ENCODE peak calls at places on chromosomes 1 and 21, in seven cellular contexts. One of them, this sample, is unnamed.

GRCh38 chr1:160539896-160540858 is 17.1 kb upstream of the SLAMF6 start:
- DNase-seq in activated gamma-delta T cell treated with anti-CD3 and anti-CD28 coated beads, Interleukin-2, amount 50 U/mL, for 16 hours: peak; percentile 33
- DNase-seq in stimulated activated CD4-positive, alpha-beta T cell treated with anti-CD3 and anti-CD28 coated beads, Interleukin-2, amount 100 ng/mL, for 48 hours: no peak
- DNase-seq in activated CD4-positive, alpha-beta T cell treated with anti-CD3 and anti-CD28 coated beads, Interleukin-2, amount 50 U/mL, for 1 hour: peak; percentile 35
- DNase-seq in lung microvascular endothelial cell: peak; percentile 31
- DNase-seq in NCI-H510A: no peak
- DNase-seq in AG10803: no peak
- DNase-seq in this sample: no peak

GRCh38 chr1:35570589-35571137 is 2.5 kb upstream of the TFAP2E start:
- DNase-seq in lung microvascular endothelial cell: no peak
- DNase-seq in AG10803: no peak
- DNase-seq in stimulated activated CD4-positive, alpha-beta T cell treated with anti-CD3 and anti-CD28 coated beads, Interleukin-2, amount 100 ng/mL, for 48 hours: no peak
- DNase-seq in activated CD4-positive, alpha-beta T cell treated with anti-CD3 and anti-CD28 coated beads, Interleukin-2, amount 50 U/mL, for 1 hour: no peak
- DNase-seq in NCI-H510A: no peak
- DNase-seq in activated gamma-delta T cell treated with anti-CD3 and anti-CD28 coated beads, Interleukin-2, amount 50 U/mL, for 16 hours: no peak
- DNase-seq in this sample: peak; percentile 92

GRCh38 chr1:69930396-69930795 is 275.0 kb downstream of the LRRC40 start:
- DNase-seq in activated CD4-positive, alpha-beta T cell treated with anti-CD3 and anti-CD28 coated beads, Interleukin-2, amount 50 U/mL, for 1 hour: no peak
- DNase-seq in NCI-H510A: no peak
- DNase-seq in stimulated activated CD4-positive, alpha-beta T cell treated with anti-CD3 and anti-CD28 coated beads, Interleukin-2, amount 100 ng/mL, for 48 hours: no peak
- DNase-seq in activated gamma-delta T cell treated with anti-CD3 and anti-CD28 coated beads, Interleukin-2, amount 50 U/mL, for 16 hours: no peak
- DNase-seq in lung microvascular endothelial cell: no peak
- DNase-seq in AG10803: no peak
- DNase-seq in this sample: no peak

GRCh38 chr1:224615861-224616760 is at the start of gene CNIH3:
- DNase-seq in AG10803: peak; percentile 69
- DNase-seq in stimulated activated CD4-positive, alpha-beta T cell treated with anti-CD3 and anti-CD28 coated beads, Interleukin-2, amount 100 ng/mL, for 48 hours: no peak
- DNase-seq in activated gamma-delta T cell treated with anti-CD3 and anti-CD28 coated beads, Interleukin-2, amount 50 U/mL, for 16 hours: no peak
- DNase-seq in lung microvascular endothelial cell: no peak
- DNase-seq in activated CD4-positive, alpha-beta T cell treated with anti-CD3 and anti-CD28 coated beads, Interleukin-2, amount 50 U/mL, for 1 hour: peak; percentile 33
- DNase-seq in NCI-H510A: peak; percentile 87
- DNase-seq in this sample: peak; percentile 40

GRCh38 chr1:203148579-203148978 is 21.1 kb downstream of the ADORA1 start:
- DNase-seq in activated CD4-positive, alpha-beta T cell treated with anti-CD3 and anti-CD28 coated beads, Interleukin-2, amount 50 U/mL, for 1 hour: no peak
- DNase-seq in NCI-H510A: no peak
- DNase-seq in lung microvascular endothelial cell: no peak
- DNase-seq in activated gamma-delta T cell treated with anti-CD3 and anti-CD28 coated beads, Interleukin-2, amount 50 U/mL, for 16 hours: no peak
- DNase-seq in AG10803: no peak
- DNase-seq in stimulated activated CD4-positive, alpha-beta T cell treated with anti-CD3 and anti-CD28 coated beads, Interleukin-2, amount 100 ng/mL, for 48 hours: no peak
- DNase-seq in this sample: no peak

GRCh38 chr1:231091853-231092301 is 51.8 kb upstream of the FAM89A start:
- DNase-seq in lung microvascular endothelial cell: peak; percentile 65
- DNase-seq in activated gamma-delta T cell treated with anti-CD3 and anti-CD28 coated beads, Interleukin-2, amount 50 U/mL, for 16 hours: no peak
- DNase-seq in stimulated activated CD4-positive, alpha-beta T cell treated with anti-CD3 and anti-CD28 coated beads, Interleukin-2, amount 100 ng/mL, for 48 hours: peak; percentile 36
- DNase-seq in activated CD4-positive, alpha-beta T cell treated with anti-CD3 and anti-CD28 coated beads, Interleukin-2, amount 50 U/mL, for 1 hour: peak; percentile 39
- DNase-seq in AG10803: peak; percentile 1
- DNase-seq in NCI-H510A: no peak
- DNase-seq in this sample: peak; percentile 67

GRCh38 chr1:39885516-39885915 is 2.2 kb upstream of the TRIT1 start:
- DNase-seq in activated CD4-positive, alpha-beta T cell treated with anti-CD3 and anti-CD28 coated beads, Interleukin-2, amount 50 U/mL, for 1 hour: no peak
- DNase-seq in activated gamma-delta T cell treated with anti-CD3 and anti-CD28 coated beads, Interleukin-2, amount 50 U/mL, for 16 hours: no peak
- DNase-seq in stimulated activated CD4-positive, alpha-beta T cell treated with anti-CD3 and anti-CD28 coated beads, Interleukin-2, amount 100 ng/mL, for 48 hours: no peak
- DNase-seq in AG10803: no peak
- DNase-seq in NCI-H510A: no peak
- DNase-seq in lung microvascular endothelial cell: no peak
- DNase-seq in this sample: peak; percentile 11

GRCh38 chr21:42923553-42924432 is 1.6 kb downstream of the ERVH48-1 start:
- DNase-seq in NCI-H510A: peak; percentile 88
- DNase-seq in activated gamma-delta T cell treated with anti-CD3 and anti-CD28 coated beads, Interleukin-2, amount 50 U/mL, for 16 hours: peak; percentile 50
- DNase-seq in stimulated activated CD4-positive, alpha-beta T cell treated with anti-CD3 and anti-CD28 coated beads, Interleukin-2, amount 100 ng/mL, for 48 hours: peak; percentile 69
- DNase-seq in AG10803: peak; percentile 83
- DNase-seq in activated CD4-positive, alpha-beta T cell treated with anti-CD3 and anti-CD28 coated beads, Interleukin-2, amount 50 U/mL, for 1 hour: peak; percentile 51
- DNase-seq in lung microvascular endothelial cell: peak; percentile 81
- DNase-seq in this sample: peak; percentile 81

GRCh38 chr1:107990606-107991005 is 25.6 kb upstream of the VAV3 start:
- DNase-seq in NCI-H510A: no peak
- DNase-seq in AG10803: no peak
- DNase-seq in activated CD4-positive, alpha-beta T cell treated with anti-CD3 and anti-CD28 coated beads, Interleukin-2, amount 50 U/mL, for 1 hour: no peak
- DNase-seq in stimulated activated CD4-positive, alpha-beta T cell treated with anti-CD3 and anti-CD28 coated beads, Interleukin-2, amount 100 ng/mL, for 48 hours: no peak
- DNase-seq in activated gamma-delta T cell treated with anti-CD3 and anti-CD28 coated beads, Interleukin-2, amount 50 U/mL, for 16 hours: no peak
- DNase-seq in lung microvascular endothelial cell: no peak
- DNase-seq in this sample: peak; percentile 46

GRCh38 chr1:233897325-233898162 is 6.9 kb upstream of the SLC35F3 start:
- DNase-seq in NCI-H510A: no peak
- DNase-seq in activated gamma-delta T cell treated with anti-CD3 and anti-CD28 coated beads, Interleukin-2, amount 50 U/mL, for 16 hours: no peak
- DNase-seq in lung microvascular endothelial cell: no peak
- DNase-seq in activated CD4-positive, alpha-beta T cell treated with anti-CD3 and anti-CD28 coated beads, Interleukin-2, amount 50 U/mL, for 1 hour: no peak
- DNase-seq in AG10803: no peak
- DNase-seq in stimulated activated CD4-positive, alpha-beta T cell treated with anti-CD3 and anti-CD28 coated beads, Interleukin-2, amount 100 ng/mL, for 48 hours: no peak
- DNase-seq in this sample: no peak